ENCODE peak calls at places on chromosomes 3 and 15, in ten cellular contexts. M is breast epithelium, E is epithelial cell of prostate, F is substantia nigra, T is H4, R is NCI-H1417 treated with DMSO at 0.1 percent for 48 hours, A is GM13976, K is SHP77, N is NCI-H774, C is HuH-7.5. I is an unnamed sample.

GRCh38 chr3:119944091-119944490 is 150.2 kb downstream of the GSK3B start:
- DNase-seq in M (no peak), E (no peak), F (no peak), T (no peak), R (no peak), A (peak; percentile 28), K (no peak), N (no peak), C (no peak), I (no peak)

GRCh38 chr3:141393151-141394076 is 25.1 kb downstream of the ZBTB38 start:
- DNase-seq in M (no peak), E (no peak), F (no peak), T (peak; percentile 80), R (no peak), A (no peak), K (no peak), N (peak; percentile 50), C (no peak), I (no peak)

GRCh38 chr15:40439461-40440299 is 1.1 kb upstream of the BAHD1 start:
- DNase-seq in M (no peak), E (no peak), F (no peak), T (no peak), R (no peak), A (peak; percentile 64), K (no peak), N (no peak), C (peak; percentile 57), I (peak; percentile 31)

GRCh38 chr15:38705421-38706219 is 141.0 kb upstream of the RASGRP1 start:
- DNase-seq in M (no peak), E (no peak), F (no peak), T (no peak), R (no peak), A (no peak), K (no peak), N (no peak), C (no peak), I (no peak)

GRCh38 chr3:146131616-146132410 is 29.2 kb downstream of the PLOD2 start:
- DNase-seq in M (no peak), E (no peak), F (no peak), T (peak; percentile 66), R (no peak), A (no peak), K (no peak), N (no peak), C (no peak), I (no peak)

GRCh38 chr3:179701176-179701827 is 48.5 kb downstream of the USP13 start:
- DNase-seq in M (no peak), E (no peak), F (no peak), T (no peak), R (no peak), A (no peak), K (no peak), N (no peak), C (no peak), I (no peak)

GRCh38 chr3:134892317-134892716 is 97.3 kb downstream of the EPHB1 start:
- DNase-seq in M (no peak), E (no peak), F (no peak), T (no peak), R (no peak), A (no peak), K (no peak), N (no peak), C (no peak), I (no peak)

GRCh38 chr3:111874177-111874820 is 15.2 kb downstream of the PHLDB2 start:
- DNase-seq in M (no peak), E (no peak), F (no peak), T (peak; percentile 32), R (no peak), A (no peak), K (no peak), N (no peak), C (no peak), I (no peak)

GRCh38 chr3:167032267-167032876 is 347.7 kb downstream of the ZBBX start:
- DNase-seq in M (no peak), E (peak; percentile 18), F (no peak), T (peak; percentile 75), R (no peak), A (no peak), K (peak; percentile 55), N (peak; percentile 81), C (peak; percentile 3), I (peak; percentile 80)

GRCh38 chr3:31531465-31531991 is 1.2 kb upstream of the STT3B start:
- DNase-seq in M (no peak), E (no peak), F (no peak), T (no peak), R (no peak), A (no peak), K (no peak), N (no peak), C (no peak), I (no peak)

GRCh38 chr3:4979401-4980228 is at the start of gene BHLHE40:
- DNase-seq in M (no peak), E (no peak), F (no peak), T (peak; percentile 28), R (no peak), A (no peak), K (no peak), N (no peak), C (no peak), I (no peak)

GRCh38 chr3:55662683-55663082 is 175.6 kb upstream of the WNT5A start:
- DNase-seq in M (no peak), E (peak; percentile 12), F (no peak), T (no peak), R (no peak), A (no peak), K (no peak), N (no peak), C (no peak), I (no peak)

GRCh38 chr3:172836390-172836997 is 86.0 kb downstream of the ECT2 start:
- DNase-seq in M (no peak), E (no peak), F (no peak), T (peak; percentile 54), R (peak; percentile 40), A (peak; percentile 24), K (peak; percentile 37), N (peak; percentile 18), C (no peak), I (peak; percentile 64)

GRCh38 chr3:114496021-114496434 is 202.2 kb downstream of the TIGIT start:
- DNase-seq in M (no peak), E (no peak), F (no peak), T (no peak), R (no peak), A (no peak), K (no peak), N (no peak), C (no peak), I (no peak)

GRCh38 chr3:155370198-155370597 is 76.7 kb upstream of the STRIT1 start:
- DNase-seq in M (no peak), E (no peak), F (no peak), T (no peak), R (no peak), A (no peak), K (no peak), N (no peak), C (no peak), I (no peak)

GRCh38 chr3:192879346-192880031 is 38.2 kb downstream of the MB21D2 start:
- DNase-seq in M (peak; percentile 71), E (peak; percentile 83), F (no peak), T (peak; percentile 96), R (no peak), A (no peak), K (no peak), N (no peak), C (peak; percentile 35), I (no peak)

GRCh38 chr15:80838012-80838411 is 58.8 kb downstream of the CEMIP start:
- DNase-seq in M (no peak), E (no peak), F (no peak), T (no peak), R (no peak), A (no peak), K (no peak), N (no peak), C (no peak), I (no peak)

GRCh38 chr3:63791974-63792373 is 27.1 kb upstream of the C3orf49 start:
- DNase-seq in M (no peak), E (peak; percentile 10), F (no peak), T (peak; percentile 51), R (no peak), A (no peak), K (no peak), N (no peak), C (peak; percentile 9), I (peak; percentile 18)

GRCh38 chr3:29643034-29643425 is 362.2 kb downstream of the RBMS3 start:
- DNase-seq in M (no peak), E (no peak), F (no peak), T (no peak), R (no peak), A (no peak), K (no peak), N (no peak), C (no peak), I (no peak)

GRCh38 chr15:98684441-98684840 is 36.1 kb downstream of the IGF1R start:
- DNase-seq in M (no peak), E (no peak), F (no peak), T (peak; percentile 56), R (no peak), A (no peak), K (no peak), N (no peak), C (no peak), I (peak; percentile 72)

GRCh38 chr3:100563228-100563627 is 46.2 kb upstream of the ADGRG7 start:
- DNase-seq in M (no peak), E (no peak), F (no peak), T (no peak), R (no peak), A (no peak), K (no peak), N (no peak), C (no peak), I (no peak)

GRCh38 chr3:114365909-114366308 is 72.1 kb downstream of the TIGIT start:
- DNase-seq in M (no peak), E (no peak), F (no peak), T (no peak), R (no peak), A (no peak), K (peak; percentile 28), N (no peak), C (no peak), I (no peak)

GRCh38 chr15:71697999-71698398 is 112.4 kb upstream of the NR2E3 start:
- DNase-seq in M (no peak), E (no peak), F (no peak), T (no peak), R (no peak), A (no peak), K (no peak), N (no peak), C (no peak), I (no peak)

GRCh38 chr3:158672293-158673176 is at the start of gene LXN:
- DNase-seq in M (peak; percentile 84), E (peak; percentile 60), F (peak; percentile 3), T (peak; percentile 73), R (no peak), A (peak; percentile 91), K (no peak), N (no peak), C (peak; percentile 38), I (no peak)

GRCh38 chr15:58748040-58748786 is 1.3 kb downstream of the ADAM10 start:
- DNase-seq in M (no peak), E (no peak), F (no peak), T (no peak), R (no peak), A (peak; percentile 31), K (no peak), N (no peak), C (no peak), I (no peak)

GRCh38 chr15:60969658-60970057 is 259.4 kb downstream of the RORA start:
- DNase-seq in M (no peak), E (no peak), F (no peak), T (no peak), R (no peak), A (no peak), K (no peak), N (no peak), C (no peak), I (no peak)

GRCh38 chr3:187064210-187065115 is 74.8 kb downstream of the RPL39L start:
- DNase-seq in M (no peak), E (peak; percentile 48), F (no peak), T (no peak), R (no peak), A (no peak), K (no peak), N (no peak), C (no peak), I (peak; percentile 27)

GRCh38 chr15:79090487-79091203 is at the start of gene RASGRF1:
- DNase-seq in M (no peak), E (no peak), F (no peak), T (no peak), R (no peak), A (no peak), K (no peak), N (no peak), C (no peak), I (no peak)